ENCODE peak calls at places on chromosomes 11 and 22, in six cellular contexts. P is activated CD8-positive, alpha-beta memory T cell treated with anti-CD3 and anti-CD28 coated beads for 48 hours; D is naive thymus-derived CD4-positive, alpha-beta T cell; C is occipital lobe; E is DMS53; O is RWPE1. I is an unnamed sample.

GRCh38 chr11:40030867-40031266 is 1428.6 kb downstream of the LRRC4C start:
- DNase-seq in E (no peak), C (no peak), P (no peak), D (no peak), O (no peak), I (no peak)

GRCh38 chr11:71397328-71397860 is 50.8 kb downstream of the DHCR7 start:
- DNase-seq in O (no peak), P (no peak), E (no peak), C (no peak), D (no peak), I (no peak)

GRCh38 chr11:119284344-119285157 is 32.4 kb downstream of the MCAM start:
- DNase-seq in E (peak), O (peak), C (no peak), D (peak), P (no peak), I (peak)

GRCh38 chr11:3165152-3165705 is at the start of gene OSBPL5:
- DNase-seq in C (peak), O (peak), D (peak), P (no peak), E (peak), I (peak)

GRCh38 chr11:60625262-60625661 is 74.2 kb upstream of the MS4A8 start:
- DNase-seq in E (peak), D (no peak), P (no peak), C (no peak), O (peak), I (peak)

GRCh38 chr11:86511086-86511551 is 136.4 kb downstream of the CCDC81 start:
- DNase-seq in D (no peak), O (peak), C (no peak), E (peak), P (no peak), I (peak)

GRCh38 chr11:120781486-120782120 is 242.3 kb upstream of the TBCEL start:
- DNase-seq in D (no peak), E (no peak), O (no peak), P (no peak), C (no peak), I (no peak)

GRCh38 chr11:8267280-8267679 is 3.6 kb upstream of the LMO1 start:
- DNase-seq in P (no peak), C (no peak), D (no peak), O (no peak), E (no peak), I (no peak)

GRCh38 chr11:45855308-45855707 is 8.0 kb downstream of the CRY2 start:
- DNase-seq in D (no peak), P (no peak), C (no peak), O (no peak), E (no peak), I (no peak)

GRCh38 chr11:59756496-59756840 is 1.3 kb downstream of the STX3 start:
- DNase-seq in E (peak), P (no peak), O (peak), D (no peak), C (no peak), I (no peak)

GRCh38 chr11:84993386-84993785 is 633.8 kb downstream of the DLG2 start:
- DNase-seq in D (no peak), C (no peak), P (no peak), E (peak), O (no peak), I (no peak)

GRCh38 chr11:5690736-5691135 is 1.1 kb downstream of the TRIM22 start:
- DNase-seq in E (no peak), D (no peak), P (no peak), C (no peak), O (no peak), I (no peak)

GRCh38 chr11:125562430-125562829 is 6.8 kb upstream of the EI24 start:
- DNase-seq in E (no peak), D (no peak), P (no peak), C (no peak), O (no peak), I (no peak)

GRCh38 chr22:19885841-19886592 is 31.3 kb upstream of the GNB1L start:
- DNase-seq in D (no peak), P (no peak), O (no peak), E (no peak), C (no peak), I (no peak)

GRCh38 chr11:72278911-72279310 is 34.9 kb upstream of the PHOX2A start:
- DNase-seq in E (no peak), P (no peak), C (no peak), D (no peak), O (no peak), I (no peak)

GRCh38 chr22:30301995-30302809 is 12.9 kb upstream of the CASTOR1 start:
- DNase-seq in E (no peak), P (no peak), D (no peak), O (no peak), C (no peak), I (peak)

GRCh38 chr11:17267576-17267975 is 9.0 kb upstream of the NUCB2 start:
- DNase-seq in P (no peak), E (peak), O (peak), D (no peak), C (no peak), I (no peak)

GRCh38 chr11:134370526-134371435 is 39.0 kb downstream of the GLB1L2 start:
- DNase-seq in O (no peak), E (no peak), C (no peak), P (no peak), D (no peak), I (no peak)

GRCh38 chr22:34972498-34972897 is 93.5 kb upstream of the ISX start:
- DNase-seq in P (no peak), D (no peak), O (no peak), C (no peak), E (no peak), I (no peak)

GRCh38 chr22:19177164-19178064 is 1.1 kb downstream of the SLC25A1 start:
- DNase-seq in P (no peak), E (peak), D (no peak), C (no peak), O (no peak), I (peak)

GRCh38 chr11:130314184-130314748 is 451 bp downstream of the ZBTB44 start:
- DNase-seq in D (peak), O (peak), C (peak), P (peak), E (peak), I (peak)

GRCh38 chr11:59776210-59777066 is 21.3 kb downstream of the STX3 start:
- DNase-seq in D (no peak), E (peak), C (no peak), O (peak), P (no peak), I (peak)

GRCh38 chr22:37260939-37261338 is 16.9 kb upstream of the RAC2 start:
- DNase-seq in D (peak), C (no peak), E (peak), O (peak), P (no peak), I (peak)

GRCh38 chr11:69260622-69261021 is 33.3 kb upstream of the MYEOV start:
- DNase-seq in E (no peak), O (no peak), P (no peak), D (no peak), C (no peak), I (no peak)

GRCh38 chr11:88050247-88050646 is 125.0 kb downstream of the RAB38 start:
- DNase-seq in D (no peak), C (no peak), P (no peak), O (peak), E (peak), I (peak)